ENCODE peak calls at places on chromosomes 13 and 19, in eight cellular contexts. R is neural progenitor cell; Q is activated gamma-delta T cell; Y is heart left ventricle; E is kidney tubule cell; K is stimulated activated CD8-positive, alpha-beta memory T cell treated with anti-CD3 and anti-CD28 coated beads, Interleukin-7, amount 100 ng/mL, for 1 hour; W is Caco-2; B is A172. V is an unnamed sample.

GRCh38 chr13:33125821-33126570 is 109.8 kb downstream of the KL start:
- DNase-seq in R (peak), Q (no peak), Y (peak), E (peak), K (no peak), W (peak), B (peak), V (no peak)

GRCh38 chr19:13623686-13624405 is 117.6 kb upstream of the CACNA1A start:
- DNase-seq in R (no peak), Q (no peak), Y (no peak), E (no peak), K (no peak), W (no peak), B (no peak), V (no peak)

GRCh38 chr13:110262944-110263343 is 44.0 kb downstream of the COL4A1 start:
- DNase-seq in R (no peak), Q (no peak), Y (peak), E (no peak), K (no peak), W (no peak), B (no peak), V (no peak)

GRCh38 chr19:13036366-13036976 is 41.2 kb downstream of the NFIX start:
- DNase-seq in R (no peak), Q (no peak), Y (no peak), E (peak), K (no peak), W (peak), B (peak), V (no peak)

GRCh38 chr13:112776971-112777370 is 87.1 kb downstream of the ATP11A start:
- DNase-seq in R (no peak), Q (no peak), Y (no peak), E (no peak), K (no peak), W (no peak), B (no peak), V (no peak)

GRCh38 chr13:99968521-99969367 is 2.8 kb downstream of the ZIC5 start:
- DNase-seq in R (peak), Q (no peak), Y (no peak), E (peak), K (no peak), W (peak), B (no peak), V (no peak)

GRCh38 chr19:58407658-58408151 is 744 bp upstream of the ZNF584 start:
- DNase-seq in R (peak), Q (no peak), Y (no peak), E (peak), K (no peak), W (peak), B (no peak), V (no peak)

GRCh38 chr13:80083516-80084085 is 257.3 kb downstream of the SPRY2 start:
- DNase-seq in R (no peak), Q (no peak), Y (no peak), E (no peak), K (no peak), W (no peak), B (peak), V (no peak)

GRCh38 chr19:5803752-5804515 is 933 bp upstream of the NRTN start:
- DNase-seq in R (peak), Q (peak), Y (peak), E (peak), K (peak), W (peak), B (peak), V (peak)

GRCh38 chr19:40466219-40467006 is at the start of gene SPTBN4:
- DNase-seq in R (peak), Q (peak), Y (peak), E (no peak), K (peak), W (no peak), B (no peak), V (no peak)

GRCh38 chr13:33723365-33723764 is 94.6 kb upstream of the RFC3 start:
- DNase-seq in R (no peak), Q (no peak), Y (no peak), E (no peak), K (no peak), W (no peak), B (no peak), V (no peak)

GRCh38 chr13:110283661-110284516 is 23.1 kb downstream of the COL4A1 start:
- DNase-seq in R (no peak), Q (no peak), Y (peak), E (no peak), K (no peak), W (no peak), B (no peak), V (no peak)

GRCh38 chr13:60338754-60339153 is 58.3 kb upstream of the TDRD3 start:
- DNase-seq in R (no peak), Q (no peak), Y (no peak), E (no peak), K (no peak), W (no peak), B (no peak), V (no peak)

GRCh38 chr13:70380809-70381208 is 272.6 kb upstream of the KLHL1 start:
- DNase-seq in R (no peak), Q (no peak), Y (no peak), E (no peak), K (no peak), W (no peak), B (no peak), V (no peak)

GRCh38 chr13:112182251-112182650 is 115.3 kb downstream of the SOX1 start:
- DNase-seq in R (no peak), Q (no peak), Y (no peak), E (no peak), K (no peak), W (no peak), B (no peak), V (no peak)

GRCh38 chr19:47769534-47769933 is 9.0 kb upstream of the SELENOW start:
- DNase-seq in R (no peak), Q (no peak), Y (no peak), E (no peak), K (no peak), W (no peak), B (no peak), V (no peak)

GRCh38 chr13:39688699-39689405 is 33.4 kb downstream of the COG6 start:
- DNase-seq in R (no peak), Q (no peak), Y (no peak), E (no peak), K (no peak), W (no peak), B (peak), V (no peak)

GRCh38 chr19:14337510-14337909 is 43.7 kb upstream of the ADGRE5 start:
- DNase-seq in R (peak), Q (no peak), Y (no peak), E (no peak), K (no peak), W (peak), B (peak), V (no peak)

GRCh38 chr13:23321534-23322241 is 111.8 kb downstream of the SACS start:
- DNase-seq in R (no peak), Q (no peak), Y (peak), E (peak), K (no peak), W (no peak), B (peak), V (no peak)

GRCh38 chr13:103772576-103772975 is 706.4 kb upstream of the SLC10A2 start:
- DNase-seq in R (no peak), Q (no peak), Y (no peak), E (no peak), K (no peak), W (peak), B (peak), V (no peak)

GRCh38 chr19:4967738-4968461 is 1.0 kb upstream of the KDM4B start:
- DNase-seq in R (peak), Q (no peak), Y (no peak), E (peak), K (no peak), W (no peak), B (peak), V (no peak)

GRCh38 chr13:40974460-40975407 is 44.4 kb downstream of the ELF1 start:
- DNase-seq in R (peak), Q (no peak), Y (no peak), E (peak), K (no peak), W (peak), B (peak), V (peak)

GRCh38 chr13:94345374-94346195 is 133.9 kb downstream of the DCT start:
- DNase-seq in R (no peak), Q (no peak), Y (no peak), E (peak), K (no peak), W (no peak), B (peak), V (no peak)

GRCh38 chr13:21347753-21348318 is 111.3 kb downstream of the ZDHHC20 start:
- DNase-seq in R (no peak), Q (no peak), Y (no peak), E (no peak), K (no peak), W (peak), B (no peak), V (no peak)

GRCh38 chr13:109919715-109920375 is 133.5 kb upstream of the IRS2 start:
- DNase-seq in R (no peak), Q (no peak), Y (no peak), E (no peak), K (no peak), W (no peak), B (peak), V (no peak)

GRCh38 chr13:30158774-30159445 is 148.4 kb downstream of the KATNAL1 start:
- DNase-seq in R (no peak), Q (no peak), Y (no peak), E (peak), K (no peak), W (no peak), B (peak), V (no peak)

GRCh38 chr19:10701955-10702307 is 692 bp downstream of the QTRT1 start:
- DNase-seq in R (peak), Q (no peak), Y (no peak), E (peak), K (no peak), W (no peak), B (no peak), V (no peak)

GRCh38 chr19:42216653-42217521 is 590 bp downstream of the DEDD2 start:
- DNase-seq in R (peak), Q (no peak), Y (peak), E (peak), K (no peak), W (peak), B (peak), V (no peak)